ENCODE peak calls at places on chromosomes 13 and 19, in five cellular contexts. I is amygdala; J is GM12891; G is tibial artery; L is CD8-positive, alpha-beta T cell. W is an unnamed sample.
A peak's percentile ranks its signal among the peaks of the same experiment; 100 is the strongest.

GRCh38 chr19:48988286-48988685 is 4.8 kb downstream of the GYS1 start:
- DNase-seq in I (no peak), J (no peak), G (no peak), L (no peak), W (no peak)

GRCh38 chr19:44856438-44857083 is 10.5 kb downstream of the NECTIN2 start:
- DNase-seq in I (no peak), J (no peak), G (no peak), L (no peak), W (no peak)

GRCh38 chr19:959935-960502 is 24.1 kb upstream of the WDR18 start:
- DNase-seq in I (no peak), J (no peak), G (no peak), L (no peak), W (no peak)

GRCh38 chr19:7326105-7326877 is 22.4 kb upstream of the ARHGEF18 start:
- DNase-seq in I (no peak), J (no peak), G (peak; percentile 32), L (no peak), W (no peak)

GRCh38 chr13:26051231-26052135 is at the start of gene SHISA2:
- DNase-seq in I (no peak), J (no peak), G (no peak), L (no peak), W (no peak)

GRCh38 chr13:106083620-106084350 is 451.7 kb downstream of the EFNB2 start:
- DNase-seq in I (peak; percentile 2), J (no peak), G (no peak), L (no peak), W (no peak)

GRCh38 chr13:41061914-41062837 is 867 bp downstream of the WBP4 start:
- DNase-seq in I (no peak), J (no peak), G (no peak), L (no peak), W (no peak)

GRCh38 chr13:37769078-37769477 is 100.5 kb downstream of the TRPC4 start:
- DNase-seq in I (no peak), J (no peak), G (no peak), L (no peak), W (no peak)

GRCh38 chr13:30847697-30848307 is 58.3 kb upstream of the MEDAG start:
- DNase-seq in I (no peak), J (no peak), G (peak; percentile 82), L (no peak), W (no peak)

GRCh38 chr13:59424661-59425060 is 739.1 kb downstream of the DIAPH3 start:
- DNase-seq in I (no peak), J (no peak), G (no peak), L (no peak), W (no peak)

GRCh38 chr19:3538965-3539742 is at the start of gene TEKTIP1:
- DNase-seq in I (no peak), J (no peak), G (no peak), L (no peak), W (no peak)

GRCh38 chr13:106523566-106523965 is 11.9 kb downstream of the EFNB2 start:
- DNase-seq in I (no peak), J (no peak), G (no peak), L (no peak), W (no peak)

GRCh38 chr19:48900477-48901452 is 653 bp downstream of the NUCB1 start:
- DNase-seq in I (no peak), J (no peak), G (no peak), L (no peak), W (no peak)

GRCh38 chr19:51719251-51719901 is 4.4 kb downstream of the HAS1 start:
- DNase-seq in I (no peak), J (no peak), G (no peak), L (no peak), W (no peak)

GRCh38 chr13:32211788-32212187 is 103.4 kb downstream of the ZAR1L start:
- DNase-seq in I (no peak), J (no peak), G (no peak), L (no peak), W (no peak)

GRCh38 chr13:107035186-107035585 is 467.2 kb upstream of the ARGLU1 start:
- DNase-seq in I (no peak), J (no peak), G (no peak), L (no peak), W (no peak)

GRCh38 chr19:28585796-28586195 is 627.2 kb downstream of the UQCRFS1 start:
- DNase-seq in I (no peak), J (no peak), G (no peak), L (no peak), W (no peak)

GRCh38 chr13:57569981-57570380 is 61.6 kb upstream of the PCDH17 start:
- DNase-seq in I (no peak), J (no peak), G (no peak), L (no peak), W (no peak)

GRCh38 chr19:53927745-53928144 is 18.7 kb downstream of the CACNG7 start:
- DNase-seq in I (no peak), J (no peak), G (no peak), L (no peak), W (no peak)

GRCh38 chr13:31200636-31200970 is 828 bp downstream of the B3GLCT start:
- DNase-seq in I (no peak), J (no peak), G (peak; percentile 74), L (peak; percentile 21), W (no peak)

GRCh38 chr13:34847751-34848150 is 94.3 kb upstream of the NBEA start:
- DNase-seq in I (no peak), J (no peak), G (no peak), L (no peak), W (no peak)

GRCh38 chr13:39263033-39263432 is 224.8 kb downstream of the NHLRC3 start:
- DNase-seq in I (peak; percentile 0), J (peak; percentile 17), G (no peak), L (no peak), W (peak; percentile 15)

GRCh38 chr19:13089139-13089856 is 13.4 kb downstream of the LYL1 start:
- DNase-seq in I (no peak), J (peak; percentile 74), G (no peak), L (no peak), W (no peak)

GRCh38 chr13:113064534-113065405 is 40.8 kb upstream of the F7 start:
- DNase-seq in I (no peak), J (no peak), G (no peak), L (no peak), W (no peak)

GRCh38 chr19:42196011-42197001 is 21.2 kb downstream of the DEDD2 start:
- DNase-seq in I (no peak), J (no peak), G (no peak), L (no peak), W (no peak)

GRCh38 chr19:45526143-45526542 is 18.9 kb downstream of the VASP start:
- DNase-seq in I (peak; percentile 30), J (no peak), G (peak; percentile 85), L (no peak), W (no peak)

GRCh38 chr19:56105090-56105701 is 15.9 kb downstream of the ZNF787 start:
- DNase-seq in I (no peak), J (peak; percentile 56), G (peak; percentile 93), L (peak; percentile 13), W (no peak)

GRCh38 chr19:55212447-55212846 is 3.1 kb upstream of the PTPRH start:
- DNase-seq in I (no peak), J (no peak), G (no peak), L (no peak), W (no peak)

GRCh38 chr13:49347650-49348385 is 96.0 kb downstream of the CAB39L start:
- DNase-seq in I (no peak), J (no peak), G (no peak), L (no peak), W (no peak)

GRCh38 chr19:33392341-33393285 is 19.1 kb downstream of the CEBPG start:
- DNase-seq in I (no peak), J (peak; percentile 19), G (peak; percentile 66), L (no peak), W (no peak)

GRCh38 chr19:7899751-7900352 is 3.8 kb upstream of the MAP2K7 start:
- DNase-seq in I (no peak), J (no peak), G (no peak), L (no peak), W (no peak)

W was measured in GM18507.